ENCODE peak calls at places on chromosomes 1 and 21, in nine cellular contexts. T is transverse colon, V is endothelial cell of umbilical vein, M is IMR-90, O is adrenal gland, S is heart left ventricle, J is Peyer's patch, R is uterus, U is prostate gland. L is an unnamed sample.

GRCh38 chr1:241666419-241666818 is 14.3 kb downstream of the WDR64 start:
- DNase-seq in T (no peak), V (no peak), M (no peak), O (no peak), S (no peak), J (no peak), R (no peak), U (no peak), L (no peak)

GRCh38 chr1:228370439-228370940 is 36.1 kb downstream of the TRIM11 start:
- DNase-seq in T (no peak), V (no peak), M (no peak), O (no peak), S (no peak), J (no peak), R (no peak), U (no peak), L (no peak)

GRCh38 chr1:112618114-112618720 is 724 bp downstream of the ST7L start:
- DNase-seq in T (no peak), V (peak; percentile 64), M (peak; percentile 44), O (no peak), S (no peak), J (peak; percentile 61), R (no peak), U (no peak), L (no peak)

GRCh38 chr1:5913078-5913845 is 79.0 kb downstream of the NPHP4 start:
- DNase-seq in T (no peak), V (no peak), M (peak; percentile 34), O (no peak), S (no peak), J (no peak), R (no peak), U (no peak), L (peak; percentile 73)

GRCh38 chr1:204469304-204469703 is 25.3 kb downstream of the PIK3C2B start:
- DNase-seq in T (no peak), V (no peak), M (no peak), O (no peak), S (peak; percentile 66), J (no peak), R (no peak), U (no peak), L (no peak)

GRCh38 chr1:21496886-21497285 is 12.3 kb upstream of the ALPL start:
- DNase-seq in T (no peak), V (no peak), M (no peak), O (peak; percentile 13), S (no peak), J (no peak), R (no peak), U (no peak), L (peak; percentile 49)

GRCh38 chr1:160807738-160808137 is 11.8 kb downstream of the LY9 start:
- DNase-seq in T (no peak), V (no peak), M (no peak), O (no peak), S (no peak), J (no peak), R (no peak), U (no peak), L (no peak)

GRCh38 chr1:90851711-90852050 is 134.6 kb upstream of the BARHL2 start:
- DNase-seq in T (no peak), V (no peak), M (no peak), O (no peak), S (no peak), J (no peak), R (no peak), U (no peak), L (no peak)

GRCh38 chr1:225467193-225468020 is 39.6 kb upstream of the LBR start:
- DNase-seq in T (peak; percentile 81), V (peak; percentile 69), M (no peak), O (peak; percentile 57), S (peak; percentile 81), J (peak; percentile 94), R (peak; percentile 66), U (no peak), L (peak; percentile 92)

GRCh38 chr1:109499661-109500536 is 6.0 kb downstream of the CYB561D1 start:
- DNase-seq in T (peak; percentile 83), V (peak; percentile 28), M (peak; percentile 76), O (peak; percentile 76), S (no peak), J (peak; percentile 92), R (no peak), U (no peak), L (no peak)

GRCh38 chr1:207040181-207040533 is 7.6 kb upstream of the C1orf116 start:
- DNase-seq in T (no peak), V (no peak), M (peak; percentile 43), O (no peak), S (no peak), J (no peak), R (no peak), U (no peak), L (no peak)

GRCh38 chr1:6199298-6200187 is at the start of gene RPL22:
- DNase-seq in T (peak; percentile 99), V (peak; percentile 98), M (peak; percentile 99), O (peak; percentile 98), S (peak; percentile 98), J (peak; percentile 100), R (peak; percentile 98), U (peak; percentile 97), L (peak; percentile 100)

GRCh38 chr1:68409426-68409825 is 40.3 kb downstream of the RPE65 start:
- DNase-seq in T (no peak), V (no peak), M (peak; percentile 78), O (no peak), S (no peak), J (no peak), R (no peak), U (no peak), L (no peak)

GRCh38 chr21:35829014-35829525 is 231.3 kb downstream of the SETD4 start:
- DNase-seq in T (no peak), V (no peak), M (no peak), O (no peak), S (no peak), J (no peak), R (no peak), U (no peak), L (no peak)

GRCh38 chr1:246052603-246053002 is 454.5 kb downstream of the SMYD3 start:
- DNase-seq in T (no peak), V (no peak), M (no peak), O (no peak), S (no peak), J (no peak), R (no peak), U (no peak), L (no peak)

GRCh38 chr1:12075195-12076114 is 12.4 kb downstream of the TNFRSF8 start:
- DNase-seq in T (no peak), V (no peak), M (peak; percentile 94), O (peak; percentile 53), S (peak; percentile 29), J (no peak), R (peak; percentile 88), U (no peak), L (no peak)

GRCh38 chr1:86753700-86754099 is 49.3 kb downstream of the SH3GLB1 start:
- DNase-seq in T (no peak), V (peak; percentile 28), M (peak; percentile 10), O (no peak), S (no peak), J (no peak), R (no peak), U (no peak), L (no peak)

GRCh38 chr1:9833632-9834031 is 9.9 kb upstream of the CLSTN1 start:
- DNase-seq in T (peak; percentile 1), V (no peak), M (no peak), O (no peak), S (no peak), J (no peak), R (no peak), U (no peak), L (peak; percentile 23)

DNA sequence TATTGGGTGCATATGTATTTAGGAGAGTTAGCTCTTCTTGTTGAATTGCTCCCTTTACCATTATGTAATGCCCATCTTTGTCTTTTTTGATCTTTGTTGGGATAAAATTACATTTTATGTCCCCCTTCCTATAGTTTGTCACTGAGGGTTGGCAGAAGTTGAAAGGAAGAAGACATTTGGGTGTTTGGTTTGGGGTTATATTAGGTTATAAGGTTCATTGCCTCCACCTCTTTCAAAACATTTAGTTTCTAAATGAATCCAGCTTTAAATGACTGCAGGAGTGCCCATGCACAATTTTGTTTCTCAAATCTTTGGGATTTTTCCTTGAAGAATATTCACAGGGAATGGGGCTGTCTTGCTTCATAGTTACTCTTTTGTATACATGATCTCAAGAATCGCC is 14.6 kb upstream of the LGALS8 start:
- DNase-seq in T (no peak), V (no peak), M (no peak), O (no peak), S (no peak), J (no peak), R (no peak), U (no peak), L (no peak)
- H3K4me3 ChIP-seq in T (no peak overlapping the region), V (no peak overlapping the region), M (no peak overlapping the region), O (no peak overlapping the region), S (no peak overlapping the region), J (no peak overlapping the region), R (no peak overlapping the region), U (no peak overlapping the region), L (no peak overlapping the region)

DNA sequence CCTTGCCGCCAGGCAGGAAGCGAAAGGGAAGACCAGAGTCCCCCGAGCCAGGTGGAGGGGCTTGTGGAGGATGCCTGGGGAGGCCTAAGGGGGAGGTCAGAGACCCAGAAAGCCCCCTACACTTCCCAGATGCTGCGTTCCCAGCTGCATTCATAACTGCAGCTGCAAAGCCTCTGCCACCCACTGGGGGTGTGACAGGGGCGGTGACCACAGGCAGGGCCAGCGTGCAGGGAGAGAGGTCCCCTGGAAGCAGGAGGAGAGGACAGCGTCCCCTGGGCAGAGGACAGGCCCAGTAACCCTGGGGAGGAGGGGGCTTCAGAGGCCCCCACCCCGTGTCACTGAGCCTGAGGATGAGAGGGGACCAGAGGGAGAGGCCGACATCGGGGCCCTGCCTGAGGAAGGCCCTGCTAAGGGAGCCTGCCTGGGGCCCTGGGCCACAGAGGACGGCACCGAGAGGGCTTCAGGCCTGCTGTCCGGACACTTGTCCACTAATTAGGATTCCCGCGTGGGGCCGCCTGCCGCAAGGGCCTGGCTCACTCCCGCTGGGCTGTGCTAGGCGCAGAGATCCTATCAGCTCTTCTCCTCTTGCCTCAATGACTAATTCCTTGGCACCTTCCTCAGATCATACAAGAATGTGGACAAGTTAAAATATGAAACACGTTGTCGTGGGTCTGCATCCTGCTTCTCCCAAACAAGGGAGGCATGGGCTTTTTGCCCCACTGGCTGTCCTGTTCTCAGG is 49.1 kb upstream of the CCDC27 start:
- DNase-seq in T (no peak), V (no peak), M (peak; percentile 10), O (no peak), S (no peak), J (no peak), R (no peak), U (peak; percentile 46), L (no peak)
- TF ChIP-seq CTCF in T (no peak), V (no peak), M (no peak), O (no peak), S (no peak), J (no peak), R (no peak), U (no peak), L (no peak)

GRCh38 chr1:39691383-39692151 is at the start of gene HPCAL4:
- DNase-seq in T (peak; percentile 92), V (peak; percentile 58), M (peak; percentile 46), O (peak; percentile 94), S (peak; percentile 86), J (peak; percentile 94), R (peak; percentile 75), U (peak; percentile 87), L (peak; percentile 75)
- TF ChIP-seq POLR2A in T (no peak), V (no peak), M (no peak), O (no peak), S (no peak), J (no peak), R (no peak), U (peak; percentile 61), L (no peak)

DNA sequence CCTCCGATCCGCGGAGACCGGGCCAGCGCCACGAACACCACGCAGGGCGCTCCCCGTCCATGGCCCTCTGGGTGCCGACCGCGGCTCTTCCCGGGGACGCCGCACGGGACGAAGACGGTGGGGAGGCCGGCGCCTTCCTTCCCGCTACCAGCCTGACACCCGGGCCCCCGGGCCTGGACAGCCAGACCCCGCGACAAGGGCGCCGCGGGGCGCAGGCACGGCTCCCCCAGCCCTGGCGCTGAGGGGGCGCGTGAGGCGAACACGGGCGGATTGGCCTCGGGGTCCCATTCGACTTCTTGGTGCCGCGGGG is 629 bp upstream of the NOC2L start:
- DNase-seq in T (no peak), V (no peak), M (no peak), O (no peak), S (no peak), J (no peak), R (no peak), U (no peak), L (no peak)
- H3K4me3 ChIP-seq in T (peak overlapping the region; percentile 83), V (no peak overlapping the region), M (no peak overlapping the region), O (no peak overlapping the region), S (peak overlapping the region; percentile 100), J (peak overlapping the region; percentile 100), R (peak overlapping the region; percentile 62), U (peak overlapping the region; percentile 90), L (no peak overlapping the region)